ENCODE peak calls at places on chromosomes 6 and 20, in nine cellular contexts. B is amniotic stem cell, T is cardiac muscle cell, R is GM13977, L is lung, K is hippocampal formation, N is lung microvascular endothelial cell, F is progenitor cell of endocrine pancreas, Y is spleen. A is an unnamed sample.

GRCh38 chr20:41135187-41135887 is 2.0 kb upstream of the PLCG1 start:
- DNase-seq in B (no peak), T (peak), R (peak), L (no peak), K (no peak), N (peak), F (peak), Y (peak), A (peak)

GRCh38 chr20:34475979-34476736 is 40.1 kb upstream of the DYNLRB1 start:
- DNase-seq in B (no peak), T (peak), R (peak), L (peak), K (peak), N (peak), F (no peak), Y (peak), A (peak)

GRCh38 chr6:139927236-139927635 is 552.8 kb upstream of the CITED2 start:
- DNase-seq in B (no peak), T (peak), R (peak), L (no peak), K (no peak), N (peak), F (no peak), Y (no peak), A (no peak)

GRCh38 chr20:1934578-1935573 is 39.7 kb downstream of the SIRPA start:
- DNase-seq in B (no peak), T (peak), R (no peak), L (peak), K (peak), N (no peak), F (no peak), Y (no peak), A (no peak)

GRCh38 chr20:4512891-4513550 is 208.7 kb upstream of the PRND start:
- DNase-seq in B (peak), T (peak), R (no peak), L (no peak), K (no peak), N (peak), F (no peak), Y (no peak), A (peak)

GRCh38 chr6:41689171-41690008 is 46.0 kb downstream of the TFEB start:
- DNase-seq in B (no peak), T (peak), R (no peak), L (no peak), K (no peak), N (peak), F (no peak), Y (peak), A (no peak)

GRCh38 chr6:5471637-5472430 is 210.5 kb downstream of the FARS2 start:
- DNase-seq in B (no peak), T (no peak), R (no peak), L (no peak), K (no peak), N (no peak), F (no peak), Y (no peak), A (no peak)

GRCh38 chr6:27468334-27468733 is 4.6 kb downstream of the ZNF184 start:
- DNase-seq in B (peak), T (no peak), R (no peak), L (no peak), K (no peak), N (no peak), F (no peak), Y (no peak), A (no peak)

GRCh38 chr6:7232351-7232750 is 80.6 kb downstream of the SSR1 start:
- DNase-seq in B (no peak), T (peak), R (no peak), L (no peak), K (no peak), N (no peak), F (no peak), Y (no peak), A (no peak)

GRCh38 chr20:19978511-19979210 is 38.5 kb upstream of the NAA20 start:
- DNase-seq in B (no peak), T (no peak), R (no peak), L (no peak), K (peak), N (no peak), F (no peak), Y (no peak), A (peak)

GRCh38 chr6:150118642-150119041 is 24.2 kb upstream of the PPP1R14C start:
- DNase-seq in B (no peak), T (no peak), R (no peak), L (no peak), K (no peak), N (no peak), F (no peak), Y (no peak), A (no peak)

GRCh38 chr20:8473459-8473858 is 341.4 kb downstream of the PLCB1 start:
- DNase-seq in B (no peak), T (no peak), R (no peak), L (no peak), K (no peak), N (no peak), F (no peak), Y (no peak), A (no peak)

GRCh38 chr20:46324379-46324778 is 16.1 kb upstream of the CDH22 start:
- DNase-seq in B (no peak), T (no peak), R (no peak), L (no peak), K (no peak), N (no peak), F (no peak), Y (no peak), A (no peak)

GRCh38 chr20:61878478-61879302 is 187.0 kb downstream of the TAF4 start:
- DNase-seq in B (no peak), T (no peak), R (no peak), L (no peak), K (no peak), N (no peak), F (no peak), Y (no peak), A (no peak)

GRCh38 chr6:33290459-33290858 is 1.1 kb downstream of the PFDN6 start:
- DNase-seq in B (no peak), T (no peak), R (no peak), L (no peak), K (no peak), N (no peak), F (no peak), Y (no peak), A (no peak)

GRCh38 chr20:21509079-21509596 is 4.7 kb downstream of the NKX2-2 start:
- DNase-seq in B (no peak), T (no peak), R (no peak), L (no peak), K (no peak), N (no peak), F (no peak), Y (no peak), A (no peak)

GRCh38 chr6:38282911-38283310 is 356.8 kb downstream of the BTBD9 start:
- DNase-seq in B (no peak), T (no peak), R (no peak), L (no peak), K (no peak), N (no peak), F (no peak), Y (no peak), A (no peak)

GRCh38 chr20:37914672-37915433 is 11.9 kb downstream of the VSTM2L start:
- DNase-seq in B (no peak), T (peak), R (peak), L (no peak), K (no peak), N (peak), F (peak), Y (no peak), A (no peak)

GRCh38 chr20:3819413-3820047 is 817 bp upstream of the AP5S1 start:
- DNase-seq in B (no peak), T (no peak), R (no peak), L (no peak), K (no peak), N (no peak), F (no peak), Y (peak), A (no peak)

GRCh38 chr6:170069611-170070010 is 221.3 kb downstream of the DLL1 start:
- DNase-seq in B (no peak), T (no peak), R (no peak), L (no peak), K (no peak), N (no peak), F (no peak), Y (no peak), A (no peak)

GRCh38 chr6:40640591-40641293 is 53.6 kb upstream of the LRFN2 start:
- DNase-seq in B (no peak), T (peak), R (no peak), L (no peak), K (peak), N (no peak), F (no peak), Y (no peak), A (no peak)

GRCh38 chr6:89777455-89777854 is 42.1 kb downstream of the MDN1 start:
- DNase-seq in B (no peak), T (no peak), R (no peak), L (no peak), K (no peak), N (no peak), F (no peak), Y (no peak), A (no peak)

GRCh38 chr6:26300828-26301227 is 64.2 kb upstream of the BTN3A2 start:
- DNase-seq in B (no peak), T (no peak), R (no peak), L (no peak), K (no peak), N (no peak), F (no peak), Y (no peak), A (no peak)

GRCh38 chr6:3912366-3913076 is 63.3 kb downstream of the FAM50B start:
- DNase-seq in B (no peak), T (no peak), R (no peak), L (no peak), K (no peak), N (peak), F (no peak), Y (no peak), A (peak)

GRCh38 chr20:13749811-13750210 is 34.9 kb downstream of the ESF1 start:
- DNase-seq in B (no peak), T (no peak), R (no peak), L (no peak), K (no peak), N (no peak), F (no peak), Y (no peak), A (no peak)

A was measured in ACHN.